ENCODE peak calls at places on chromosomes 11 and 22, in ten cellular contexts. G is tibial artery; H is transverse colon; A is GM10248; I is thoracic aorta; T is progenitor cell of endocrine pancreas; X is left ventricle myocardium inferior; N is epithelial cell of esophagus; K is EH; Y is CD4-positive, alpha-beta T cell. W is an unnamed sample.

GRCh38 chr11:84947970-84948600 is 679.1 kb downstream of the DLG2 start:
- DNase-seq in K (peak; percentile 9), N (peak; percentile 39), T (no peak), Y (no peak), A (no peak), X (no peak), G (no peak), I (no peak), H (no peak), W (peak; percentile 38)

GRCh38 chr11:808427-809286 is 1.1 kb upstream of the RPLP2 start:
- DNase-seq in Y (no peak), A (no peak), X (no peak), K (no peak), T (no peak), H (peak; percentile 35), N (no peak), I (no peak), G (no peak), W (peak; percentile 83)

GRCh38 chr22:39175127-39176066 is 22.9 kb upstream of the CBX7 start:
- DNase-seq in K (peak; percentile 44), X (no peak), A (no peak), H (no peak), T (no peak), G (peak; percentile 60), I (no peak), Y (no peak), N (no peak), W (no peak)

GRCh38 chr22:36052505-36052941 is 23.9 kb upstream of the RBFOX2 start:
- DNase-seq in A (no peak), I (no peak), Y (no peak), N (peak; percentile 97), X (no peak), K (peak; percentile 87), G (no peak), T (no peak), H (no peak), W (peak; percentile 63)

GRCh38 chr22:28931844-28932561 is 48.6 kb downstream of the ZNRF3 start:
- DNase-seq in H (no peak), G (no peak), I (no peak), X (no peak), Y (no peak), N (no peak), K (no peak), T (no peak), A (no peak), W (peak; percentile 35)

GRCh38 chr22:38657248-38657909 is 941 bp downstream of the CBY1 start:
- DNase-seq in K (peak; percentile 33), X (no peak), A (peak; percentile 53), Y (peak; percentile 16), T (no peak), G (no peak), N (peak; percentile 44), H (peak; percentile 46), I (no peak), W (peak; percentile 83)

GRCh38 chr11:119092880-119093665 is 8.4 kb downstream of the HMBS start:
- DNase-seq in A (no peak), H (no peak), K (peak; percentile 20), Y (no peak), I (no peak), T (no peak), N (no peak), G (no peak), X (no peak), W (peak; percentile 40)

GRCh38 chr11:62705401-62705800 is 1.8 kb downstream of the BSCL2 start:
- DNase-seq in K (no peak), Y (no peak), X (no peak), N (no peak), G (no peak), A (no peak), T (no peak), I (no peak), H (no peak), W (peak; percentile 78)

GRCh38 chr11:134725939-134726639 is 314.0 kb upstream of the B3GAT1 start:
- DNase-seq in A (no peak), Y (no peak), G (no peak), T (peak; percentile 41), H (peak; percentile 24), K (no peak), I (no peak), N (no peak), X (no peak), W (peak; percentile 82)

GRCh38 chr11:64928957-64929356 is 4.5 kb downstream of the PPP2R5B start:
- DNase-seq in G (no peak), X (no peak), Y (no peak), N (no peak), H (no peak), T (no peak), I (no peak), K (no peak), A (no peak), W (no peak)

GRCh38 chr11:17603056-17603825 is 56.2 kb downstream of the OTOG start:
- DNase-seq in Y (no peak), T (no peak), N (no peak), H (no peak), K (no peak), A (no peak), X (no peak), G (no peak), I (no peak), W (no peak)

GRCh38 chr22:33210129-33210784 is 152.1 kb upstream of the SYN3 start:
- DNase-seq in A (peak; percentile 83), H (peak; percentile 9), X (no peak), G (no peak), Y (no peak), K (peak; percentile 44), I (no peak), T (peak; percentile 11), N (peak; percentile 32), W (peak; percentile 47)

GRCh38 chr11:43790444-43790794 is 90.2 kb upstream of the ALKBH3 start:
- DNase-seq in K (peak; percentile 70), Y (no peak), H (no peak), A (no peak), X (no peak), T (no peak), G (no peak), N (peak; percentile 74), I (no peak), W (no peak)

GRCh38 chr11:111477898-111478297 is 34.3 kb downstream of the BTG4 start:
- DNase-seq in N (no peak), I (no peak), H (no peak), T (no peak), Y (no peak), A (no peak), G (no peak), K (no peak), X (no peak), W (no peak)

GRCh38 chr11:47551086-47551485 is 1.8 kb downstream of the CELF1 start:
- DNase-seq in T (no peak), Y (no peak), H (no peak), I (no peak), G (no peak), X (no peak), K (peak; percentile 34), A (peak; percentile 53), N (peak; percentile 40), W (peak; percentile 36)

GRCh38 chr22:44407404-44408226 is 90.4 kb downstream of the RTL6 start:
- DNase-seq in T (no peak), I (no peak), A (no peak), Y (no peak), X (peak; percentile 28), H (no peak), G (peak; percentile 50), K (no peak), N (no peak), W (no peak)

GRCh38 chr11:61697093-61697492 is 16.9 kb downstream of the DAGLA start:
- DNase-seq in Y (no peak), I (no peak), T (no peak), H (no peak), K (peak; percentile 45), G (no peak), A (no peak), N (peak; percentile 85), X (no peak), W (no peak)

GRCh38 chr11:5992604-5993251 is 5.9 kb upstream of the OR52L1 start:
- DNase-seq in K (peak; percentile 13), G (no peak), X (no peak), A (peak; percentile 29), Y (no peak), I (no peak), H (no peak), N (peak; percentile 45), T (no peak), W (peak; percentile 69)

GRCh38 chr11:66957971-66958231 is 282 bp downstream of the PC start:
- DNase-seq in Y (no peak), H (no peak), K (no peak), N (no peak), G (no peak), X (no peak), T (no peak), I (no peak), A (no peak), W (no peak)

GRCh38 chr11:66126808-66127555 is 56.9 kb downstream of the PACS1 start:
- DNase-seq in X (peak; percentile 46), I (peak; percentile 6), G (peak; percentile 69), T (no peak), N (peak; percentile 96), A (peak; percentile 41), Y (peak; percentile 71), K (peak; percentile 87), H (peak; percentile 42), W (peak; percentile 66)

GRCh38 chr11:93846411-93846810 is 4.0 kb downstream of the VSTM5 start:
- DNase-seq in K (peak; percentile 78), Y (no peak), N (no peak), H (no peak), G (no peak), A (no peak), T (no peak), X (no peak), I (no peak), W (no peak)

GRCh38 chr11:59802639-59803176 is 7.9 kb downstream of the MRPL16 start:
- DNase-seq in N (peak; percentile 70), G (no peak), T (no peak), H (no peak), K (peak; percentile 64), A (peak; percentile 31), Y (peak; percentile 22), X (no peak), I (no peak), W (peak; percentile 50)

GRCh38 chr11:119787074-119787461 is 58.1 kb upstream of the NECTIN1 start:
- DNase-seq in K (no peak), N (no peak), X (no peak), G (no peak), A (no peak), T (no peak), H (no peak), I (no peak), Y (no peak), W (no peak)

GRCh38 chr11:7833527-7833926 is 36.8 kb upstream of the OR5P2 start:
- DNase-seq in K (peak; percentile 9), I (no peak), Y (no peak), N (no peak), G (no peak), T (no peak), H (no peak), A (no peak), X (no peak), W (no peak)

GRCh38 chr22:34814260-34814659 is 251.7 kb upstream of the ISX start:
- DNase-seq in N (no peak), G (no peak), X (no peak), H (no peak), A (no peak), I (no peak), Y (no peak), K (peak; percentile 64), T (no peak), W (no peak)

GRCh38 chr11:26901162-26901561 is 92.8 kb upstream of the FIBIN start:
- DNase-seq in A (no peak), G (peak; percentile 68), T (no peak), K (peak; percentile 29), X (no peak), H (no peak), Y (no peak), N (no peak), I (peak; percentile 4), W (no peak)

GRCh38 chr11:6505577-6506240 is 8.6 kb downstream of the DNHD1 start:
- DNase-seq in K (peak; percentile 82), H (no peak), I (no peak), Y (no peak), G (no peak), N (peak; percentile 89), X (no peak), A (peak; percentile 42), T (no peak), W (peak; percentile 72)

GRCh38 chr11:59865031-59865430 is 1.3 kb downstream of the TCN1 start:
- DNase-seq in K (no peak), N (peak; percentile 77), G (no peak), H (no peak), A (no peak), Y (no peak), I (no peak), T (no peak), X (no peak), W (peak; percentile 15)

W was measured in DMS53.